ENCODE peak calls at places on chromosomes 13 and 19, in four cellular contexts. Z, Y, J and E are unnamed samples. For H3K4me1, the result is how much of the 10 kb centered on the place peaks cover.

GRCh38 chr13:25872871-25873607 is 178.8 kb downstream of the SHISA2 start:
- DNase-seq in Z (no peak), Y (no peak), J (peak), E (no peak)

GRCh38 chr19:1567848-1568227 is 287 bp downstream of the MEX3D start:
- DNase-seq in Z (no peak), Y (no peak), J (no peak), E (no peak)

GRCh38 chr13:36310417-36311108 is 12.9 kb upstream of the CCDC169 start:
- DNase-seq in Z (no peak), Y (no peak), J (no peak), E (no peak)

GRCh38 chr13:86399572-86399971 is 600.4 kb upstream of the SLITRK6 start:
- DNase-seq in Z (no peak), Y (no peak), J (no peak), E (no peak)

GRCh38 chr19:22634450-22634827 is 315 bp downstream of the ZNF492 start:
- DNase-seq in Z (no peak), Y (no peak), J (no peak), E (no peak)

GRCh38 chr13:20815469-20815868 is 41.7 kb upstream of the EEF1AKMT1 start:
- DNase-seq in Z (no peak), Y (no peak), J (no peak), E (no peak)

GRCh38 chr19:18432275-18433038 is 5.5 kb downstream of the ISYNA1 start:
- DNase-seq in Z (no peak), Y (no peak), J (no peak), E (no peak)

GRCh38 chr19:6740589-6741348 is 1.3 kb downstream of the TRIP10 start:
- DNase-seq in Z (no peak), Y (peak), J (peak), E (peak)

GRCh38 chr19:7980168-7980567 is 25.3 kb downstream of the ELAVL1 start:
- DNase-seq in Z (no peak), Y (no peak), J (no peak), E (no peak)

GRCh38 chr19:43721469-43722048 is 5.7 kb downstream of the IRGC start:
- DNase-seq in Z (no peak), Y (no peak), J (no peak), E (no peak)

GRCh38 chr19:53960886-53961285 is 1.9 kb upstream of the CACNG8 start:
- DNase-seq in Z (no peak), Y (no peak), J (no peak), E (no peak)

GRCh38 chr13:41751277-41751676 is 209.6 kb downstream of the VWA8 start:
- DNase-seq in Z (no peak), Y (no peak), J (no peak), E (peak)

GRCh38 chr13:112710855-112711527 is 21.2 kb downstream of the ATP11A start:
- DNase-seq in Z (no peak), Y (no peak), J (peak), E (no peak)

GRCh38 chr13:112714366-112714765 is 24.5 kb downstream of the ATP11A start:
- DNase-seq in Z (no peak), Y (no peak), J (peak), E (no peak)

GRCh38 chr13:112711528-112712265 is 21.9 kb downstream of the ATP11A start:
- DNase-seq in Z (peak), Y (peak), J (peak), E (peak)

GRCh38 chr13:112713517-112714253 is 23.8 kb downstream of the ATP11A start:
- DNase-seq in Z (no peak), Y (no peak), J (peak), E (peak)

GRCh38 chr13:112712451-112712881 is 22.6 kb downstream of the ATP11A start:
- DNase-seq in Z (no peak), Y (no peak), J (peak), E (no peak)
- H3K4me1 ChIP-seq in Z (under half), Y (under half), J (under half), E (under half)

GRCh38 chr19:5290336-5291262 is 50.0 kb downstream of the PTPRS start:
- DNase-seq in Z (no peak), Y (no peak), J (no peak), E (no peak)

GRCh38 chr19:5286465-5287029 is 54.1 kb downstream of the PTPRS start:
- DNase-seq in Z (no peak), Y (no peak), J (no peak), E (no peak)

GRCh38 chr19:5289060-5289990 is 51.3 kb downstream of the PTPRS start:
- DNase-seq in Z (no peak), Y (no peak), J (no peak), E (no peak)

GRCh38 chr19:5287066-5287465 is 53.5 kb downstream of the PTPRS start:
- DNase-seq in Z (no peak), Y (no peak), J (no peak), E (no peak)

GRCh38 chr19:5288347-5288739 is 52.3 kb downstream of the PTPRS start:
- DNase-seq in Z (no peak), Y (no peak), J (peak), E (no peak)
- H3K4me1 ChIP-seq in Z (under half), Y (under half), J (under half), E (under half)

GRCh38 chr19:3375221-3376088 is 9.1 kb downstream of the NFIC start:
- DNase-seq in Z (no peak), Y (no peak), J (peak), E (peak)
- H3K4me1 ChIP-seq in Z (under half), Y (under half), J (under half), E (half or more)

GRCh38 chr13:99296270-99296865 is 10.8 kb downstream of the GPR183 start:
- DNase-seq in Z (no peak), Y (no peak), J (no peak), E (no peak)
- H3K4me1 ChIP-seq in Z (under half), Y (under half), J (under half), E (under half)

GRCh38 chr13:48504606-48505369 is 28.1 kb downstream of the RCBTB2 start:
- DNase-seq in Z (peak), Y (no peak), J (no peak), E (peak)
- H3K4me1 ChIP-seq in Z (under half), Y (under half), J (under half), E (under half)

GRCh38 chr19:40583283-40583682 is 6.6 kb downstream of the SHKBP1 start:
- DNase-seq in Z (no peak), Y (no peak), J (no peak), E (no peak)

GRCh38 chr19:40581531-40581930 is 4.9 kb downstream of the SHKBP1 start:
- DNase-seq in Z (no peak), Y (no peak), J (no peak), E (no peak)

GRCh38 chr19:40582467-40582866 is 5.8 kb downstream of the SHKBP1 start:
- DNase-seq in Z (no peak), Y (no peak), J (no peak), E (no peak)

GRCh38 chr19:40578442-40578908 is 1.8 kb downstream of the SHKBP1 start:
- DNase-seq in Z (no peak), Y (peak), J (no peak), E (peak)

DNA sequence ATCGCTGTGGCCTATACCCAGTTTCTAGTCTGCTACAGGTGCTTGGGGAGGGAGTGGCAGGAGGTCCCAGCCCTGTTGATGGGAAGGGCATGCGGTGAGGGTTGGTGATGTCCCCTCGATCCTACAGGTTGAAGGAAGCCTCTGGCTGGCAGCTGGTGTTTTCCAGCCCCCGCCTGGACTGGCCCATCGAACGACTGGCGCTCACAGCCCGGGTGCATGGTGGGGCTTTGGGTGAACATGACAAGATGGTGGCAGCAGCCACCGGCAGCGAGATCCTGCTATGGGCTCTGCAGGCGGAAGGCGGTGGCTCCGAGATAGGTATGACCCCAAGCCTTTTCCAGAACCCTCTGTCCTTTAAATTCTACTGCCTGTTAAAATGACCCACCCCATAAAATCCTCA is 3.9 kb downstream of the SHKBP1 start:
- DNase-seq in Z (no peak), Y (no peak), J (no peak), E (no peak)
- H3K4me1 ChIP-seq in Z (under half), Y (under half), J (under half), E (under half)